ENCODE peak calls at places on chromosomes 7 and 10, in eight cellular contexts. S is left ventricle myocardium inferior; P is tibial artery; Y is ovary; R is naive thymus-derived CD4-positive, alpha-beta T cell; A is kidney; N is RWPE1; F is SJSA1. M is an unnamed sample.

GRCh38 chr7:55111007-55111406 is 92.2 kb downstream of the EGFR start:
- DNase-seq in S (no peak), P (no peak), Y (no peak), R (no peak), A (no peak), N (no peak), F (peak; percentile 34), M (no peak)

GRCh38 chr10:71239131-71239915 is 27.0 kb downstream of the UNC5B start:
- DNase-seq in S (peak; percentile 11), P (no peak), Y (no peak), R (no peak), A (peak; percentile 59), N (no peak), F (no peak), M (no peak)

GRCh38 chr7:101164071-101164840 is 1.1 kb downstream of the VGF start:
- DNase-seq in S (no peak), P (no peak), Y (peak; percentile 68), R (no peak), A (peak; percentile 84), N (no peak), F (peak; percentile 44), M (no peak)

GRCh38 chr7:96720843-96721242 is 11.2 kb upstream of the SEM1 start:
- DNase-seq in S (no peak), P (no peak), Y (no peak), R (no peak), A (no peak), N (peak; percentile 65), F (no peak), M (peak; percentile 53)

GRCh38 chr10:88032566-88032965 is 169.1 kb downstream of the PTEN start:
- DNase-seq in S (no peak), P (no peak), Y (no peak), R (no peak), A (no peak), N (peak; percentile 20), F (peak; percentile 20), M (peak; percentile 56)

GRCh38 chr10:43264324-43264986 is 2.4 kb downstream of the RASGEF1A start:
- DNase-seq in S (no peak), P (no peak), Y (peak; percentile 17), R (no peak), A (peak; percentile 62), N (no peak), F (no peak), M (no peak)

GRCh38 chr7:2982831-2983230 is 60.8 kb downstream of the CARD11 start:
- DNase-seq in S (no peak), P (no peak), Y (no peak), R (peak; percentile 70), A (peak; percentile 53), N (no peak), F (no peak), M (no peak)

GRCh38 chr7:16712916-16713315 is 40.6 kb upstream of the TSPAN13 start:
- DNase-seq in S (no peak), P (no peak), Y (no peak), R (no peak), A (no peak), N (no peak), F (peak; percentile 28), M (no peak)

GRCh38 chr10:12051241-12051640 is 8.6 kb upstream of the UPF2 start:
- DNase-seq in S (no peak), P (no peak), Y (no peak), R (no peak), A (no peak), N (no peak), F (no peak), M (no peak)

GRCh38 chr7:44284216-44284615 is 41.2 kb downstream of the CAMK2B start:
- DNase-seq in S (peak; percentile 10), P (peak; percentile 37), Y (peak; percentile 16), R (no peak), A (peak; percentile 60), N (no peak), F (no peak), M (no peak)

GRCh38 chr7:74372511-74373111 is 81.1 kb upstream of the GTF2IRD1 start:
- DNase-seq in S (peak; percentile 40), P (no peak), Y (peak; percentile 87), R (no peak), A (peak; percentile 88), N (no peak), F (no peak), M (no peak)

GRCh38 chr10:1567152-1567551 is 170.2 kb downstream of the ADARB2 start:
- DNase-seq in S (no peak), P (peak; percentile 42), Y (no peak), R (no peak), A (peak; percentile 43), N (no peak), F (no peak), M (no peak)

GRCh38 chr10:1564791-1565190 is 172.5 kb downstream of the ADARB2 start:
- DNase-seq in S (no peak), P (no peak), Y (no peak), R (no peak), A (peak; percentile 34), N (no peak), F (no peak), M (no peak)

GRCh38 chr10:1569208-1569607 is 168.1 kb downstream of the ADARB2 start:
- DNase-seq in S (no peak), P (peak; percentile 16), Y (no peak), R (no peak), A (no peak), N (no peak), F (no peak), M (no peak)

GRCh38 chr10:1570652-1571051 is 166.7 kb downstream of the ADARB2 start:
- DNase-seq in S (no peak), P (peak; percentile 12), Y (no peak), R (no peak), A (peak; percentile 49), N (no peak), F (no peak), M (no peak)

GRCh38 chr10:1567742-1568495 is 169.4 kb downstream of the ADARB2 start:
- DNase-seq in S (no peak), P (peak; percentile 57), Y (no peak), R (no peak), A (peak; percentile 49), N (no peak), F (no peak), M (no peak)
- H3K27ac ChIP-seq in S (no peak overlapping the region), P (no peak overlapping the region), Y (no peak overlapping the region), R (no peak overlapping the region), A (no peak overlapping the region), N (no peak overlapping the region), F (no peak overlapping the region), M (no peak overlapping the region)

GRCh38 chr7:157352506-157352905 is 15.7 kb downstream of the DNAJB6 start:
- DNase-seq in S (no peak), P (peak; percentile 23), Y (no peak), R (no peak), A (no peak), N (no peak), F (no peak), M (no peak)
- H3K27ac ChIP-seq in S (peak overlapping the region; percentile 41), P (no peak overlapping the region), Y (no peak overlapping the region), R (peak overlapping the region; percentile 6), A (no peak overlapping the region), N (peak overlapping the region; percentile 34), F (no peak overlapping the region), M (no peak overlapping the region)

GRCh38 chr10:114653926-114654325 is 4.1 kb downstream of the ABLIM1 start:
- DNase-seq in S (peak; percentile 58), P (no peak), Y (no peak), R (no peak), A (no peak), N (no peak), F (no peak), M (no peak)
- H3K27ac ChIP-seq in S (peak overlapping the region; percentile 89), P (no peak overlapping the region), Y (no peak overlapping the region), R (no peak overlapping the region), A (no peak overlapping the region), N (no peak overlapping the region), F (no peak overlapping the region), M (no peak overlapping the region)

DNA sequence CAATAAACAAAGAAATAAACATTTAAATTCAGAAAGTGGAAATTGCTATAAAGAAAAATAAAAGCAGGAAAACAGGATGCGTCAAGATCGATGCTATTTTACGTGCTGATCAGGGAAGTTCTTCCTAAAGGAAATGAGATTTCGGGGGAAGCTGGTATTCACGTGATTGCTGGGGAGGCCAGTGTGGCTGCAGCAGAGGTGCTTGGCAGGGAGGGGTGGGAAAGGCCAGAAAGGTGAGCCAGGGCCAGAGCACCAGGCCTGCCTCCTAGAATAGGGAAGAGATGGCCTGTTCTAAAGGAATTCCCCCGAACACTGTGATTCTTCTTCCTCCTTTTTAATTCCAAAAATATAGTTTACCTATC is 923 bp upstream of the CREB3L2 start:
- DNase-seq in S (no peak), P (no peak), Y (no peak), R (no peak), A (no peak), N (no peak), F (no peak), M (no peak)
- H3K27ac ChIP-seq in S (peak overlapping the region; percentile 32), P (no peak overlapping the region), Y (no peak overlapping the region), R (no peak overlapping the region), A (no peak overlapping the region), N (no peak overlapping the region), F (no peak overlapping the region), M (no peak overlapping the region)

M was measured in brain microvascular endothelial cell.